ENCODE peak calls at places on chromosomes 2 and 18, in five cellular contexts. One of them, this sample, is unnamed. For H3K9me3, the result is how much of the 10 kb centered on the place peaks cover.

GRCh38 chr2:112634153-112634873 is 11.4 kb upstream of the SLC20A1 start:
- DNase-seq in stomach: no peak
- DNase-seq in WERI-Rb-1: no peak
- DNase-seq in T-helper 17 cell: no peak
- DNase-seq in MM.1S: no peak
- DNase-seq in this sample: no peak

GRCh38 chr2:9385841-9386240 is 37.5 kb downstream of the ITGB1BP1 start:
- DNase-seq in T-helper 17 cell: no peak
- DNase-seq in MM.1S: no peak
- DNase-seq in stomach: no peak
- DNase-seq in WERI-Rb-1: no peak
- DNase-seq in this sample: no peak

GRCh38 chr2:108909275-108909823 is 79.7 kb downstream of the EDAR start:
- DNase-seq in MM.1S: no peak
- DNase-seq in stomach: no peak
- DNase-seq in T-helper 17 cell: no peak
- DNase-seq in WERI-Rb-1: no peak
- DNase-seq in this sample: no peak

GRCh38 chr18:54140641-54141040 is 83.8 kb downstream of the MBD2 start:
- DNase-seq in WERI-Rb-1: no peak
- DNase-seq in MM.1S: no peak
- DNase-seq in stomach: no peak
- DNase-seq in T-helper 17 cell: no peak
- DNase-seq in this sample: no peak

GRCh38 chr2:134869941-134870736 is 31.7 kb downstream of the ACMSD start:
- DNase-seq in T-helper 17 cell: no peak
- DNase-seq in MM.1S: no peak
- DNase-seq in WERI-Rb-1: no peak
- DNase-seq in stomach: no peak
- DNase-seq in this sample: no peak

GRCh38 chr18:40210696-40211095 is 1744.3 kb upstream of the PIK3C3 start:
- DNase-seq in stomach: no peak
- DNase-seq in T-helper 17 cell: no peak
- DNase-seq in MM.1S: no peak
- DNase-seq in WERI-Rb-1: no peak
- DNase-seq in this sample: no peak

GRCh38 chr2:9021563-9022211 is 18.2 kb upstream of the MBOAT2 start:
- DNase-seq in T-helper 17 cell: no peak
- DNase-seq in WERI-Rb-1: no peak
- DNase-seq in stomach: no peak
- DNase-seq in MM.1S: no peak
- DNase-seq in this sample: no peak

GRCh38 chr18:23386317-23386716 is 66.8 kb upstream of the RIOK3 start:
- DNase-seq in T-helper 17 cell: no peak
- DNase-seq in MM.1S: no peak
- DNase-seq in WERI-Rb-1: peak
- DNase-seq in stomach: no peak
- DNase-seq in this sample: no peak

GRCh38 chr2:27762951-27763906 is 8.3 kb upstream of the MRPL33 start:
- DNase-seq in WERI-Rb-1: no peak
- DNase-seq in MM.1S: no peak
- DNase-seq in stomach: no peak
- DNase-seq in T-helper 17 cell: no peak
- DNase-seq in this sample: no peak

GRCh38 chr2:20291106-20291564 is 59.5 kb downstream of the PUM2 start:
- DNase-seq in MM.1S: peak
- DNase-seq in WERI-Rb-1: peak
- DNase-seq in stomach: peak
- DNase-seq in T-helper 17 cell: no peak
- DNase-seq in this sample: no peak

GRCh38 chr18:50558157-50558556 is 1.7 kb upstream of the MAPK4 start:
- DNase-seq in MM.1S: no peak
- DNase-seq in WERI-Rb-1: no peak
- DNase-seq in T-helper 17 cell: no peak
- DNase-seq in stomach: no peak
- DNase-seq in this sample: no peak

GRCh38 chr2:151423760-151424159 is 14.1 kb downstream of the RIF1 start:
- DNase-seq in T-helper 17 cell: no peak
- DNase-seq in WERI-Rb-1: no peak
- DNase-seq in MM.1S: no peak
- DNase-seq in stomach: no peak
- DNase-seq in this sample: peak

GRCh38 chr18:54261894-54262293 is 7.4 kb upstream of the POLI start:
- DNase-seq in T-helper 17 cell: no peak
- DNase-seq in WERI-Rb-1: no peak
- DNase-seq in stomach: no peak
- DNase-seq in MM.1S: peak
- DNase-seq in this sample: no peak

GRCh38 chr18:64134044-64134757 is 14.7 kb downstream of the LINC00305 start:
- DNase-seq in stomach: no peak
- DNase-seq in MM.1S: no peak
- DNase-seq in T-helper 17 cell: no peak
- DNase-seq in WERI-Rb-1: no peak
- DNase-seq in this sample: no peak

GRCh38 chr2:211045025-211045424 is 488.6 kb downstream of the CPS1 start:
- DNase-seq in T-helper 17 cell: no peak
- DNase-seq in MM.1S: peak
- DNase-seq in WERI-Rb-1: no peak
- DNase-seq in stomach: no peak
- DNase-seq in this sample: no peak

GRCh38 chr2:187994464-187995331 is 297.0 kb upstream of the GULP1 start:
- DNase-seq in WERI-Rb-1: no peak
- DNase-seq in T-helper 17 cell: no peak
- DNase-seq in stomach: no peak
- DNase-seq in MM.1S: peak
- DNase-seq in this sample: no peak

GRCh38 chr2:15939854-15940660 is at the start of gene MYCN:
- DNase-seq in stomach: peak
- DNase-seq in T-helper 17 cell: no peak
- DNase-seq in MM.1S: peak
- DNase-seq in WERI-Rb-1: peak
- DNase-seq in this sample: no peak

DNA sequence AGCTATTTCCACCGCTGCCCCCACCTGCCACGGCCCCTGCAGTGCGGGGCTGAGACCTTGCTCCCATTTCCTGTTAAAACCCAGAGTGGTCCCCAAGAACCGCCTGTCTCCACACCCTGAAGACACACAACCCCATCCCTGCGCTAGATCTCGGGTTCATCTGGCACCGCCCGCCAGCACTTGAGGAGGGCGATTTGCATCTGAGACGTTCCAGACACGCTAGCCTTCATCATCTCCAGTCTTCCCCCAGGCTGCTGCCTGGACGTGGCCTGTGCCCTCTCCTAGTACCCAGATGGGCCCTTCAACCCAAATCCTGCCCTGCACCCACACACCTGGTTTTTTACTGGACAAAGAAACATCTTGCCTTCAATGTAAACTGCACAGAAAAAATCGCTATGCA is 49.8 kb downstream of the SLC66A2 start:
- DNase-seq in stomach: no peak
- DNase-seq in T-helper 17 cell: no peak
- DNase-seq in MM.1S: no peak
- DNase-seq in WERI-Rb-1: no peak
- DNase-seq in this sample: no peak
- H3K9me3 ChIP-seq in stomach: half or more
- H3K9me3 ChIP-seq in T-helper 17 cell: under half
- H3K9me3 ChIP-seq in MM.1S: under half
- H3K9me3 ChIP-seq in WERI-Rb-1: half or more
- H3K9me3 ChIP-seq in this sample: under half

DNA sequence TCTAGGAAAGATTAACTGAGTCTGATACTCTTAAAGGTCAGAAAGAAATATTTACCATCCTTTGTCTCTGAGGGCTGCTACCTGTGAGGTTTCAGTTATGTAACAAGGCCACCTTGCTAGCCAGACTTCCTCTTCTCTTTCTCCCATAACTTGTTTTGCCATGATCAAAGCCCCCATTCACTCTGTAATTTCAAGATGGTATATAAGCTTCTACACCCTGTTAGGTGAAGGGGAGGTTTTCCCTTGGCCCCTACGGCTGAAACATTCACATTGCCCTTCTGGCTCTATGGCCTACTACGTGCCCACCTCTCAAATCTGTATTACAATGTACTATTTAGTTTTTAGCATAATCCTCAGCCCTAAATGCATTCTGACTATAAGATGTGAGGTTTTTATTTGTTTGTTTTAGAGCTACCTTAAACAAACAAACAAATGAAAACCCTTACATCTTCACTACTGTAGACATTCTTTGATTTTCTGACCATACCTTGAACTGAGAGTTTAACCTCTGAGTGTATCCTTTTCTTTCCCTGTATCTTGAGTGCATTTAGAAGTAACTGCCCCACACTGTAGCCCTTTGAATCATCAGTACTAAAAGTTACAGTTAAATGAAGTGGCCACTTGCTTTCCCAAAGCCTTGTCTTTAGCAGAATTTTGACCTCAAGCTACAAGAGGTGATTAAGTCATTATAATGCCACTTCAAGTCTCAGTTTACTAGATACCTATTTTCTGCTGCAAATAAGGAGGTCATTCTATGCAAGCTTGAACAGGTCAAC is 332.2 kb downstream of the SOCS6 start:
- DNase-seq in T-helper 17 cell: no peak
- DNase-seq in stomach: no peak
- DNase-seq in MM.1S: no peak
- DNase-seq in WERI-Rb-1: no peak
- DNase-seq in this sample: no peak
- H3K9me3 ChIP-seq in T-helper 17 cell: under half
- H3K9me3 ChIP-seq in stomach: under half
- H3K9me3 ChIP-seq in MM.1S: under half
- H3K9me3 ChIP-seq in WERI-Rb-1: under half
- H3K9me3 ChIP-seq in this sample: under half

DNA sequence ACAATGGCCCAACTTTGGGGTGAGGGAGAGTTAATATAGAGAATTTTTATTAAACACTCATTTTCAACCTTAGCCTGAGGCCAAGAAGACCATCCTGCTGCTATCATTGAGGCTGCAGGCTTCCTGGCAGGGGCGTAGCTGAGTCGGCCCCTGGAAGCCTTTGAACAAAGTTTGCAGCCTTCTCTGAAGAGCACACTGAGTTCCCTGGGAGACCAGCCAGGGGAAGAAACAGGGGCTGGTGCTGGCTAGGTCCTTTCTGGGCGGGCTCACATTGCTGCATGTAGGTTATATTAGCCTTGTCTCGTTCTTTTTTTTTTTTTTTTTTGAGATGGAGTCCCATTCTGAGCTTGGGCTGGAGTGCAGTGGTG is 126.8 kb upstream of the HS6ST1 start:
- DNase-seq in MM.1S: no peak
- DNase-seq in T-helper 17 cell: no peak
- DNase-seq in stomach: peak
- DNase-seq in WERI-Rb-1: peak
- DNase-seq in this sample: no peak
- H3K9me3 ChIP-seq in MM.1S: under half
- H3K9me3 ChIP-seq in T-helper 17 cell: under half
- H3K9me3 ChIP-seq in stomach: under half
- H3K9me3 ChIP-seq in WERI-Rb-1: under half
- H3K9me3 ChIP-seq in this sample: under half

DNA sequence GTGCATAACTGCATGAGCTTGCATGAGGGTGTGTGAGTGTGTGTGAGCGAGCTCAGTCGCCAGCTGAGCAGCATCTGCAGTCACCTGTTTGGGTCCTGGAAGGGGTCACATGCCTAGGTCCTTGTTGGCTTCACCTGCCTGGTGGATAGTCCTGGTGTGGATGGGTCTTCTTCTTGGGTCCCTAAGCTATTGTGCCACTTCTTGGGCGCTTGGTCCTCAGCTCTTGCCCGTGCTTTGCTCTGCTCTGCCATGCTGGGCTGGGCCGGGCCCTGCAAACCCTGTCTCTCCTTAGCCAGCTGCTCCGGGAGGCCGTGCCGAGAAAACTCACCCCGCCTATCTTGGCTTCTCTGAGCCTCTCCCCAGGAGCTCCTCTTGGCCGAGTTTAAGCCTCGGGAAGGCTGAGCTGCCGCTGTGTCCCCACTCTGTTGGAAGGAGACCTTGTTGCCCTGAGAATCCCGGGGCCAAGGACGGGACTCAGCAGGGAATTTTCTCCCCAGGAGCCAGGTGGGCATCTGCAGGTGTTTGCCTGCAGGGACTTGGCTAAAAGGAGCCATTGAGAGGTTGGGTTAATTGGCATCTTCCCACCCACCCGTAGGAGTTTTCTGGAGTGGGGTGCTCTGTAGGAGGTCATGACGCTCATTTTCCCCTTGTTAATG is 300.8 kb downstream of the NDUFA10 start:
- DNase-seq in T-helper 17 cell: no peak
- DNase-seq in WERI-Rb-1: no peak
- DNase-seq in MM.1S: no peak
- DNase-seq in stomach: peak
- DNase-seq in this sample: no peak
- H3K9me3 ChIP-seq in T-helper 17 cell: under half
- H3K9me3 ChIP-seq in WERI-Rb-1: under half
- H3K9me3 ChIP-seq in MM.1S: under half
- H3K9me3 ChIP-seq in stomach: under half
- H3K9me3 ChIP-seq in this sample: under half

GRCh38 chr2:185510060-185510459 is 228.5 kb upstream of the FSIP2 start:
- DNase-seq in stomach: no peak
- DNase-seq in WERI-Rb-1: no peak
- DNase-seq in MM.1S: no peak
- DNase-seq in T-helper 17 cell: no peak
- DNase-seq in this sample: no peak

GRCh38 chr2:185507703-185508102 is 230.9 kb upstream of the FSIP2 start:
- DNase-seq in WERI-Rb-1: no peak
- DNase-seq in T-helper 17 cell: no peak
- DNase-seq in stomach: no peak
- DNase-seq in MM.1S: no peak
- DNase-seq in this sample: no peak

DNA sequence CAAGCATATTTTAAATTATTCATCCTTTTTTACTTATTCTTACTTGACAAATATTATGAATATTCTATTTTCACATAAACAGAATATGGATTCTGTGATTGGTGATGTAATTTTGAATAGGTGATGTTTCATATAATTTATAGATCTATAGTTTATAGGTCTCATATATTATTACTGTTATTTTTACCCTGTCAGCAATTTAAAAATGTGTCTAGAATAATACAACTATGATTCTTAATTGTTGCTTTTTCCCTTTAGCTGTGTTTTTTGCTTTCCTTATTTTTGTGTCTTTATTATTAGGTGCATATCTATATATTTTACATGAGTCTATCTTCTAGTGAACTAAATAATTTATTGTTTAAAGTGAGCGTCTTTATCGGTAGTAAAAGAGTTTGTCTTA is 226.7 kb upstream of the FSIP2 start:
- DNase-seq in stomach: no peak
- DNase-seq in WERI-Rb-1: no peak
- DNase-seq in MM.1S: no peak
- DNase-seq in T-helper 17 cell: no peak
- DNase-seq in this sample: no peak
- H3K9me3 ChIP-seq in stomach: half or more
- H3K9me3 ChIP-seq in WERI-Rb-1: under half
- H3K9me3 ChIP-seq in MM.1S: under half
- H3K9me3 ChIP-seq in T-helper 17 cell: under half
- H3K9me3 ChIP-seq in this sample: under half

GRCh38 chr2:51633073-51633472 is 601.1 kb upstream of the NRXN1 start:
- DNase-seq in WERI-Rb-1: no peak
- DNase-seq in MM.1S: no peak
- DNase-seq in stomach: no peak
- DNase-seq in T-helper 17 cell: no peak
- DNase-seq in this sample: no peak
- H3K9me3 ChIP-seq in WERI-Rb-1: under half
- H3K9me3 ChIP-seq in MM.1S: under half
- H3K9me3 ChIP-seq in stomach: under half
- H3K9me3 ChIP-seq in T-helper 17 cell: under half
- H3K9me3 ChIP-seq in this sample: under half

This sample was measured in CD8-positive, alpha-beta memory T cell.